ENCODE peak calls at places on chromosome 21, in four cellular contexts. U is PC-9, R is AG10803, D is left ventricle myocardium inferior. Y is an unnamed sample.

GRCh38 chr21:44866780-44867179 is 6.7 kb downstream of the PTTG1IP start:
- DNase-seq in U (no peak), R (no peak), D (no peak), Y (no peak)

GRCh38 chr21:16570856-16571255 is 841.1 kb downstream of the USP25 start:
- DNase-seq in U (no peak), R (peak; percentile 12), D (no peak), Y (no peak)

GRCh38 chr21:29939859-29940245 is at the start of gene GRIK1:
- DNase-seq in U (no peak), R (no peak), D (no peak), Y (peak; percentile 20)

GRCh38 chr21:18000961-18001522 is 181.9 kb upstream of the C21orf91 start:
- DNase-seq in U (no peak), R (no peak), D (no peak), Y (no peak)

GRCh38 chr21:14321042-14321441 is 61.9 kb downstream of the HSPA13 start:
- DNase-seq in U (peak; percentile 48), R (peak; percentile 3), D (no peak), Y (no peak)

GRCh38 chr21:17388226-17388625 is 124.6 kb upstream of the CXADR start:
- DNase-seq in U (no peak), R (no peak), D (no peak), Y (no peak)

GRCh38 chr21:32484706-32485380 is 72.3 kb downstream of the EVA1C start:
- DNase-seq in U (no peak), R (no peak), D (peak; percentile 23), Y (no peak)

GRCh38 chr21:45278156-45278911 is 9.4 kb downstream of the POFUT2 start:
- DNase-seq in U (no peak), R (no peak), D (no peak), Y (no peak)

GRCh38 chr21:15408089-15408488 is 321.7 kb upstream of the USP25 start:
- DNase-seq in U (no peak), R (no peak), D (no peak), Y (no peak)

GRCh38 chr21:25565272-25566199 is 41.7 kb downstream of the MRPL39 start:
- DNase-seq in U (no peak), R (no peak), D (no peak), Y (no peak)

GRCh38 chr21:25107708-25108107 is 499.6 kb downstream of the MRPL39 start:
- DNase-seq in U (no peak), R (peak; percentile 70), D (no peak), Y (no peak)

GRCh38 chr21:29342394-29342957 is 43.8 kb downstream of the BACH1 start:
- DNase-seq in U (peak; percentile 37), R (peak; percentile 92), D (peak; percentile 68), Y (no peak)

GRCh38 chr21:28687571-28687970 is 305.1 kb downstream of the LTN1 start:
- DNase-seq in U (no peak), R (no peak), D (no peak), Y (no peak)

GRCh38 chr21:16496594-16496993 is 766.8 kb downstream of the USP25 start:
- DNase-seq in U (no peak), R (no peak), D (no peak), Y (no peak)

GRCh38 chr21:26732442-26733221 is 112.6 kb downstream of the ADAMTS1 start:
- DNase-seq in U (no peak), R (peak; percentile 62), D (no peak), Y (no peak)

GRCh38 chr21:17636711-17637110 is 24.0 kb upstream of the BTG3 start:
- DNase-seq in U (no peak), R (no peak), D (no peak), Y (no peak)

GRCh38 chr21:43362306-43362927 is 64.5 kb downstream of the SIK1 start:
- DNase-seq in U (no peak), R (peak; percentile 80), D (peak; percentile 84), Y (no peak)

GRCh38 chr21:45719177-45719802 is 75.8 kb downstream of the PCBP3 start:
- DNase-seq in U (no peak), R (no peak), D (no peak), Y (no peak)

GRCh38 chr21:44074315-44074958 is 32.8 kb upstream of the PWP2 start:
- DNase-seq in U (no peak), R (no peak), D (no peak), Y (no peak)

GRCh38 chr21:15874610-15875009 is 144.8 kb downstream of the USP25 start:
- DNase-seq in U (peak; percentile 42), R (no peak), D (no peak), Y (no peak)

GRCh38 chr21:44083631-44084291 is 23.4 kb upstream of the PWP2 start:
- DNase-seq in U (no peak), R (no peak), D (no peak), Y (no peak)

GRCh38 chr21:15421947-15422346 is 307.8 kb upstream of the USP25 start:
- DNase-seq in U (no peak), R (no peak), D (no peak), Y (no peak)

GRCh38 chr21:39676054-39676771 is 63.5 kb downstream of the B3GALT5 start:
- DNase-seq in U (no peak), R (peak; percentile 51), D (peak; percentile 31), Y (no peak)

GRCh38 chr21:44835647-44835973 is 17.7 kb upstream of the SUMO3 start:
- DNase-seq in U (no peak), R (no peak), D (no peak), Y (no peak)

GRCh38 chr21:35127851-35128250 is 78.7 kb upstream of the RUNX1 start:
- DNase-seq in U (peak; percentile 77), R (peak; percentile 66), D (no peak), Y (no peak)

GRCh38 chr21:38527737-38528136 is 29.5 kb upstream of the ERG start:
- DNase-seq in U (no peak), R (no peak), D (no peak), Y (no peak)
- TF ChIP-seq CTCF in U (no peak), R (no peak), D (no peak), Y (no peak)

DNA sequence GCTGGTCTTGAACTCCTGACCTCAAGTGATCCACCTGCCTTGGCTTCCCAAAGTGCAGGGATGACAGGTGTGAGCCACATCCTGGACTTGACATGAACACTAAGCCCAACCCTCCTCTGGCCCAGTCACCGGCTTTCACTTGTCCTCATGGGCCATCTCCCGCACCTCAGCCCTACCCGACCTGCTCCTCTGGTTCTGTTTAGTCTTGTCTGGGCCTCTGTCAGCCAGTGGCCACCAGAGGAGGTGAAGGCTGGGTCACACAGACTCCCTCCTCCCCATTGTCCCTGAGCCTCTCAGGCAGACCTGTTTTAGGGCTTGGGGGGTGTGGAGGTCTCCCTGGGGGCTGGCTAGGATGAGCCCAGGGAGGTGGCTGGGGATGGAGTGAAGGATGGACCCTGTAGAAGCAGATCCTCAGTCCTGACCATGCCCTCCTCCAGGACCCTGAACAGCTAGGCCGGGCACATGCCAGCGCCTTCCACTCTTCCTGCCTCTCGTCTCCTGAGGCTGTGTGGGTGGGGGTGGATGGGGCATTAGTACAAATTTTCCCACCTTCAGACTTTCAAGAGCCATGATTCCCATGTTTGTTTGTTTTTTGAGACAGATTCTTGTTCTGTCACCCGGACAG is 26.1 kb upstream of the UMODL1 start:
- DNase-seq in U (no peak), R (no peak), D (no peak), Y (no peak)
- TF ChIP-seq CTCF in U (no peak), R (no peak), D (no peak), Y (no peak)

DNA sequence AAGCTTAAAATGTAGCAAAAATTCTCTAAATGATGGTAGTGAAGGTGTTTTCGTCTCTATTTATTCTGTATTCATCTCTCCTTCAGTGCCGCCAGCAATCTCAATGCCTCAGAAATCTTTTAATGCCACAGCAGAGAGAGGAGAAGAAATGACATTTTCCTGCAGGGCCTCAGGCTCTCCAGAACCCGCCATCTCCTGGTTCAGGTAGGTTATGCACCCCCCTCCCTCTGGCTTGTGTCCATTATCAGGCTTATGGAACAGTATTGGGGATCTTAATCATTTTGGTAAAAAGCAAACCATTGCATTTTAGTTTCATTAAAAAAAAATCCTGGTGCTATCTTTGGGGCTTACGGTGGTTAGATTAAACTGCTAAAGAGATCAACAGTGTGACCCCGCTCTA is 326.1 kb downstream of the NCAM2 start:
- DNase-seq in U (no peak), R (no peak), D (no peak), Y (no peak)
- TF ChIP-seq CTCF in U (no peak), R (no peak), D (no peak), Y (no peak)

GRCh38 chr21:36639769-36640168 is 59.1 kb upstream of the SIM2 start:
- DNase-seq in U (no peak), R (no peak), D (no peak), Y (no peak)

GRCh38 chr21:36642777-36643176 is 56.1 kb upstream of the SIM2 start:
- DNase-seq in U (no peak), R (no peak), D (no peak), Y (no peak)

GRCh38 chr21:36641886-36642285 is 57.0 kb upstream of the SIM2 start:
- DNase-seq in U (no peak), R (no peak), D (no peak), Y (no peak)

GRCh38 chr21:36641346-36641745 is 57.6 kb upstream of the SIM2 start:
- DNase-seq in U (no peak), R (no peak), D (no peak), Y (no peak)

GRCh38 chr21:36640260-36641244 is 58.4 kb upstream of the SIM2 start:
- DNase-seq in U (peak; percentile 87), R (no peak), D (no peak), Y (no peak)
- TF ChIP-seq CTCF in U (no peak), R (no peak), D (no peak), Y (no peak)

DNA sequence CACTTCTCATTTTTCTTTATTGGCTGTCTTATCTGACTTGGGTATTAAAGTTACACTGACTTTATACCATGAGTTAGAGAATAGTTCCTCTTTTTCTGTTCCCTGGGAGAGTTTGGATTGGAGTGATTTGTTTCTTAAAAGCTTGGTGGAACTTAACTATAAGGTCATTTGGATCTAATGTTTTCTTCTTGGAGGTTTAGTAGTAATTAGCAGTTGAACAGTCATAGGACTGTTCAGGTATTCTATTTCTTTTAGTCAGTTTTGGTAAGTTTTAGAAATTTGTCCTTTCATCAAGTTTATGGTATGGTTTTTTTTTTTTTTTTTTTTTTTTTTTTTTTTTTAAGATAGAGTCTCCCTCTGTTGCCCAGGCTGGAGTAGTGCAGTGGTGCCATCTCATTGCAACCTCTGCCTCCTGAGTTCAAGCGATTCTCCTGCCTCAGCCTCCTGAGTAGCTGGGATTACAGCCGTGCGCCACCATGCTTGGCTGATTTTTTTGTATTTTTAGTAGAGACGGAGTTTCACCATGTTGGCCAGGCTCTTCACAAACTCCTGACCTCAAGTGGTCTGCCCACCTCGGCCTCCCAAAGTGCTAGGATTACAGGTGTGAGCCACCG is 6.3 kb downstream of the TTC3 start:
- DNase-seq in U (no peak), R (no peak), D (no peak), Y (no peak)
- TF ChIP-seq CTCF in U (peak; percentile 26), R (peak; percentile 26), D (peak; percentile 41), Y (no peak)

Y was measured in mesothelial cell of epicardium.